ENCODE peak calls at places on chromosomes 13 and 19, in nine cellular contexts. O is cardiac muscle cell, G is psoas muscle, S is retinal pigment epithelial cell, D is HepG2, I is MCF 10A, U is AG04449, V is PC-3, A is chondrocyte. R is an unnamed sample.

GRCh38 chr13:100146534-100146933 is 57.6 kb downstream of the PCCA start:
- DNase-seq in O (no peak), G (no peak), S (no peak), D (no peak), I (no peak), U (no peak), V (no peak), A (no peak), R (no peak)

GRCh38 chr19:28377077-28377476 is 835.9 kb downstream of the UQCRFS1 start:
- DNase-seq in O (peak), G (no peak), S (no peak), D (no peak), I (no peak), U (no peak), V (no peak), A (no peak), R (peak)

GRCh38 chr19:8500158-8500557 is 2.3 kb downstream of the PRAM1 start:
- DNase-seq in O (no peak), G (no peak), S (no peak), D (no peak), I (no peak), U (no peak), V (no peak), A (no peak), R (no peak)

GRCh38 chr19:57719424-57719823 is 8.0 kb downstream of the ZNF671 start:
- DNase-seq in O (no peak), G (no peak), S (no peak), D (no peak), I (no peak), U (no peak), V (no peak), A (no peak), R (no peak)

GRCh38 chr19:43316591-43317319 is 36.7 kb upstream of the CD177 start:
- DNase-seq in O (no peak), G (no peak), S (no peak), D (peak), I (peak), U (no peak), V (peak), A (no peak), R (no peak)

GRCh38 chr19:30402790-30403189 is 30.6 kb downstream of the ZNF536 start:
- DNase-seq in O (no peak), G (no peak), S (no peak), D (no peak), I (no peak), U (no peak), V (no peak), A (no peak), R (no peak)

GRCh38 chr13:50521750-50522149 is 321.7 kb downstream of the DLEU7 start:
- DNase-seq in O (no peak), G (no peak), S (peak), D (peak), I (peak), U (no peak), V (no peak), A (no peak), R (no peak)

GRCh38 chr19:3075605-3076431 is 13.5 kb upstream of the TLE5 start:
- DNase-seq in O (peak), G (peak), S (no peak), D (no peak), I (peak), U (no peak), V (peak), A (no peak), R (peak)

GRCh38 chr19:12015753-12016116 is 19.7 kb downstream of the ZNF433 start:
- DNase-seq in O (no peak), G (no peak), S (no peak), D (peak), I (no peak), U (no peak), V (no peak), A (no peak), R (no peak)

GRCh38 chr19:13849991-13850909 is 26.7 kb upstream of the NANOS3 start:
- DNase-seq in O (peak), G (peak), S (no peak), D (peak), I (peak), U (no peak), V (peak), A (no peak), R (peak)

GRCh38 chr13:106637519-106637918 is 69.6 kb upstream of the ARGLU1 start:
- DNase-seq in O (no peak), G (no peak), S (no peak), D (no peak), I (no peak), U (no peak), V (no peak), A (no peak), R (no peak)

GRCh38 chr19:7618366-7618765 is 11.0 kb downstream of the XAB2 start:
- DNase-seq in O (no peak), G (no peak), S (no peak), D (peak), I (peak), U (no peak), V (peak), A (no peak), R (no peak)

GRCh38 chr13:21673592-21674270 is 2.9 kb downstream of the FGF9 start:
- DNase-seq in O (peak), G (peak), S (no peak), D (no peak), I (peak), U (no peak), V (peak), A (no peak), R (peak)

GRCh38 chr13:53379485-53379884 is 350.9 kb downstream of the OLFM4 start:
- DNase-seq in O (no peak), G (no peak), S (no peak), D (no peak), I (no peak), U (no peak), V (no peak), A (no peak), R (no peak)

GRCh38 chr13:30340367-30341184 is 33.2 kb upstream of the KATNAL1 start:
- DNase-seq in O (peak), G (peak), S (no peak), D (no peak), I (peak), U (peak), V (peak), A (no peak), R (no peak)

GRCh38 chr19:3849092-3849491 is 19.7 kb downstream of the ZFR2 start:
- DNase-seq in O (peak), G (no peak), S (no peak), D (peak), I (peak), U (no peak), V (peak), A (no peak), R (peak)

GRCh38 chr13:113813749-113814434 is 50.0 kb downstream of the GAS6 start:
- DNase-seq in O (peak), G (no peak), S (peak), D (no peak), I (no peak), U (no peak), V (no peak), A (no peak), R (no peak)

GRCh38 chr19:57648336-57649003 is 15.5 kb downstream of the ZNF211 start:
- DNase-seq in O (no peak), G (no peak), S (no peak), D (no peak), I (no peak), U (no peak), V (no peak), A (no peak), R (no peak)

GRCh38 chr13:44576396-44577235 is 486 bp upstream of the TSC22D1 start:
- DNase-seq in O (peak), G (no peak), S (no peak), D (no peak), I (peak), U (no peak), V (no peak), A (no peak), R (peak)

GRCh38 chr19:50230379-50231351 is 27.2 kb downstream of the MYH14 start:
- DNase-seq in O (no peak), G (no peak), S (no peak), D (peak), I (no peak), U (no peak), V (no peak), A (no peak), R (no peak)

GRCh38 chr19:44712864-44713515 is 14.0 kb downstream of the CEACAM16 start:
- DNase-seq in O (no peak), G (no peak), S (no peak), D (peak), I (no peak), U (no peak), V (no peak), A (no peak), R (no peak)

GRCh38 chr13:73952683-73953082 is 181.5 kb downstream of the KLF12 start:
- DNase-seq in O (no peak), G (no peak), S (no peak), D (no peak), I (no peak), U (no peak), V (no peak), A (no peak), R (no peak)

GRCh38 chr13:40271511-40271910 is 394.9 kb downstream of the FOXO1 start:
- DNase-seq in O (no peak), G (peak), S (no peak), D (no peak), I (no peak), U (no peak), V (no peak), A (no peak), R (peak)

GRCh38 chr13:112765734-112766133 is 75.9 kb downstream of the ATP11A start:
- DNase-seq in O (no peak), G (no peak), S (no peak), D (no peak), I (no peak), U (no peak), V (no peak), A (no peak), R (no peak)

GRCh38 chr13:109698779-109699178 is 87.6 kb downstream of the IRS2 start:
- DNase-seq in O (no peak), G (no peak), S (no peak), D (no peak), I (peak), U (peak), V (peak), A (no peak), R (no peak)

GRCh38 chr19:45922281-45922680 is 7.7 kb upstream of the NANOS2 start:
- DNase-seq in O (no peak), G (peak), S (no peak), D (peak), I (no peak), U (no peak), V (peak), A (no peak), R (peak)

GRCh38 chr19:3110126-3110825 is 16.1 kb downstream of the GNA11 start:
- DNase-seq in O (no peak), G (no peak), S (no peak), D (no peak), I (no peak), U (no peak), V (no peak), A (no peak), R (no peak)

GRCh38 chr13:100333141-100333540 is 244.2 kb downstream of the PCCA start:
- DNase-seq in O (no peak), G (no peak), S (no peak), D (no peak), I (no peak), U (no peak), V (no peak), A (no peak), R (no peak)

GRCh38 chr13:25971499-25972145 is 80.2 kb downstream of the SHISA2 start:
- DNase-seq in O (no peak), G (no peak), S (no peak), D (no peak), I (no peak), U (no peak), V (peak), A (no peak), R (peak)

GRCh38 chr13:22447132-22447886 is 733.5 kb upstream of the SGCG start:
- DNase-seq in O (peak), G (no peak), S (no peak), D (no peak), I (no peak), U (no peak), V (no peak), A (no peak), R (no peak)

GRCh38 chr19:47111081-47111589 is 2.4 kb downstream of the ZC3H4 start:
- DNase-seq in O (no peak), G (peak), S (no peak), D (no peak), I (no peak), U (no peak), V (no peak), A (no peak), R (peak)

GRCh38 chr19:17847538-17848366 is at the start of gene JAK3:
- DNase-seq in O (peak), G (no peak), S (no peak), D (peak), I (no peak), U (no peak), V (no peak), A (no peak), R (peak)

GRCh38 chr19:53365134-53365898 is at the start of gene ZNF525:
- DNase-seq in O (peak), G (peak), S (peak), D (peak), I (peak), U (no peak), V (peak), A (peak), R (peak)
- TF ChIP-seq CTCF in O (no peak), G (no peak), S (peak), D (peak), I (peak), U (no peak), V (peak), A (peak), R (peak)

GRCh38 chr13:43269037-43269476 is 245.7 kb downstream of the DNAJC15 start:
- DNase-seq in O (peak), G (no peak), S (peak), D (peak), I (peak), U (peak), V (peak), A (no peak), R (no peak)
- TF ChIP-seq CTCF in O (no peak), G (no peak), S (no peak), D (no peak), I (no peak), U (no peak), V (no peak), A (no peak), R (no peak)

GRCh38 chr19:19111967-19112580 is 26.2 kb downstream of the TMEM161A start:
- DNase-seq in O (no peak), G (no peak), S (no peak), D (no peak), I (no peak), U (no peak), V (no peak), A (no peak), R (no peak)

GRCh38 chr19:19111138-19111835 is 27.0 kb downstream of the TMEM161A start:
- DNase-seq in O (no peak), G (no peak), S (no peak), D (no peak), I (no peak), U (no peak), V (no peak), A (no peak), R (no peak)

GRCh38 chr19:19115954-19116353 is 22.3 kb downstream of the TMEM161A start:
- DNase-seq in O (peak), G (peak), S (no peak), D (peak), I (peak), U (no peak), V (peak), A (no peak), R (peak)

GRCh38 chr19:19110410-19111137 is 27.7 kb downstream of the TMEM161A start:
- DNase-seq in O (peak), G (no peak), S (no peak), D (no peak), I (no peak), U (no peak), V (no peak), A (no peak), R (peak)

DNA sequence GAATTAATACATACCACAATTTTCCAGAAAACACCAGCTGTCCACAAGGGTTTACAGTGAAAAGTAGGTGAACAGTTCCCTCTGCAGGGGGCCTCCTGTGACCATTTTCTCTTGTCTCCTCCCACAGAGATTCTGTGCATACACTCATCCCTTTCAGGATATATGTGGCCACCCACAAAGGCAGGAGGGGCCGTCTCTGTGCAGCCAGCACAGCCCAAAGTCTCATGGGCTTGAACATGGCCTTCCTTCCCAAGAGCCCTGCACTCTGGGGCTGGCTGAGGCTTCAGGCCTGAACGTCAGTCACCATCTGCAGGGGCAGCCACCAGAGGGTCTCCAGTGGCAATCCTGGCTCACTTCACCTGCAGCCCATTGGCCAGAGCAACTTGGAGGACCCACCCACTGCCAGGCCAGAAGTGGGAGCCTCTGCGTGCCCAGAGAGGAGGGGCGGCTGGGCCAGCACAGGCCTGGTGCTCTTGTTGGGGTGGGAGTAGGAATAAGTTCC is 25.2 kb downstream of the TMEM161A start:
- DNase-seq in O (peak), G (no peak), S (no peak), D (peak), I (no peak), U (peak), V (peak), A (no peak), R (peak)
- TF ChIP-seq CTCF in O (peak), G (no peak), S (no peak), D (peak), I (no peak), U (peak), V (peak), A (no peak), R (no peak)

GRCh38 chr13:46602531-46602930 is 49.6 kb downstream of the LRCH1 start:
- DNase-seq in O (no peak), G (no peak), S (no peak), D (no peak), I (no peak), U (no peak), V (no peak), A (no peak), R (no peak)

GRCh38 chr13:46604226-46604968 is 51.4 kb downstream of the LRCH1 start:
- DNase-seq in O (no peak), G (no peak), S (no peak), D (peak), I (no peak), U (no peak), V (no peak), A (no peak), R (no peak)

GRCh38 chr13:46605089-46605488 is 52.1 kb downstream of the LRCH1 start:
- DNase-seq in O (no peak), G (no peak), S (no peak), D (no peak), I (peak), U (no peak), V (no peak), A (no peak), R (no peak)

GRCh38 chr13:46600943-46601311 is 48.0 kb downstream of the LRCH1 start:
- DNase-seq in O (no peak), G (no peak), S (no peak), D (no peak), I (no peak), U (no peak), V (no peak), A (no peak), R (no peak)

GRCh38 chr13:46603165-46603603 is 50.2 kb downstream of the LRCH1 start:
- DNase-seq in O (no peak), G (no peak), S (no peak), D (peak), I (peak), U (no peak), V (peak), A (no peak), R (no peak)
- TF ChIP-seq CTCF in O (peak), G (no peak), S (peak), D (peak), I (no peak), U (no peak), V (peak), A (peak), R (no peak)

DNA sequence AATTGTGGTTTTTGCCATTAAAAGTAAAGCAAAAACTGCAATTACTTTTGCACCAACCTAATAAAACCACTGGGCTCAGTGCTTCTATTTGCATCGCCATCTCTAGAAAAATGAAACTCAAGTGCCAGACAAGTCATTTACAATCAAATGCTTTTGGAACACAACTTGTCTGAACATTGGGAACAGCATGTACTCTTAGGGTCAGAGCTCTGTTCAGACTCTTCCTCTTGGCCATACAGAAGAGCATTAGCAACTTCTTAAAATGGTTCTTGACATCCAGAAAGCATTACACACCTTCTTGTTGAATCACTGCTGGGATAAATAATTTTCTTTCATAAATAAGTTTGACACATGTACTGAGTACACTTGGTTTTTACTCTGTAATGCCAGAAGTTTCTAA is 272.5 kb downstream of the DCLK1 start:
- DNase-seq in O (no peak), G (no peak), S (no peak), D (no peak), I (no peak), U (no peak), V (no peak), A (no peak), R (no peak)
- TF ChIP-seq CTCF in O (no peak), G (no peak), S (no peak), D (no peak), I (no peak), U (no peak), V (no peak), A (no peak), R (no peak)

R was measured in activated CD8-positive, alpha-beta T cell treated with anti-CD3 and anti-CD28 coated beads for 36 hours.